ENCODE peak calls at places on chromosomes 13 and 19, in eight cellular contexts. D, X, U, E, N, M, V and F are unnamed samples.

GRCh38 chr13:23506071-23506820 is 64.0 kb upstream of the TNFRSF19 start:
- DNase-seq in D (no peak), X (no peak), U (no peak), E (no peak), N (no peak), M (no peak), V (no peak), F (no peak)

GRCh38 chr19:3827306-3827705 is 41.1 kb upstream of the MATK start:
- DNase-seq in D (no peak), X (no peak), U (no peak), E (no peak), N (no peak), M (no peak), V (no peak), F (no peak)

GRCh38 chr13:27635256-27635655 is 13.6 kb downstream of the POLR1D start:
- DNase-seq in D (no peak), X (no peak), U (no peak), E (no peak), N (no peak), M (no peak), V (no peak), F (no peak)

GRCh38 chr13:24251525-24251924 is 57.9 kb upstream of the C1QTNF9 start:
- DNase-seq in D (no peak), X (no peak), U (no peak), E (no peak), N (no peak), M (peak; percentile 84), V (no peak), F (no peak)

GRCh38 chr19:6767357-6768235 is at the start of gene SH2D3A:
- DNase-seq in D (peak; percentile 51), X (peak; percentile 99), U (peak; percentile 92), E (peak; percentile 99), N (peak; percentile 94), M (peak; percentile 94), V (no peak), F (no peak)

GRCh38 chr13:59205501-59205900 is 958.2 kb downstream of the DIAPH3 start:
- DNase-seq in D (no peak), X (no peak), U (no peak), E (no peak), N (no peak), M (no peak), V (no peak), F (no peak)

GRCh38 chr19:11580665-11581418 is 3.4 kb upstream of the ACP5 start:
- DNase-seq in D (no peak), X (peak; percentile 9), U (no peak), E (no peak), N (no peak), M (no peak), V (no peak), F (no peak)

GRCh38 chr19:52206481-52206880 is 16.6 kb downstream of the PPP2R1A start:
- DNase-seq in D (peak; percentile 35), X (no peak), U (no peak), E (no peak), N (no peak), M (no peak), V (no peak), F (no peak)

GRCh38 chr19:51186323-51186722 is 38.6 kb upstream of the CD33 start:
- DNase-seq in D (no peak), X (no peak), U (no peak), E (no peak), N (no peak), M (no peak), V (no peak), F (no peak)

GRCh38 chr13:80562423-80562822 is 221.5 kb upstream of the SPRY2 start:
- DNase-seq in D (no peak), X (peak; percentile 5), U (no peak), E (no peak), N (no peak), M (no peak), V (no peak), F (no peak)

GRCh38 chr19:11152318-11153062 is 3.1 kb downstream of the SPC24 start:
- DNase-seq in D (peak; percentile 72), X (peak; percentile 82), U (no peak), E (no peak), N (peak; percentile 66), M (no peak), V (peak; percentile 87), F (no peak)

GRCh38 chr19:1416014-1416841 is 8.8 kb downstream of the DAZAP1 start:
- DNase-seq in D (no peak), X (no peak), U (no peak), E (no peak), N (no peak), M (no peak), V (no peak), F (no peak)

GRCh38 chr19:2246801-2247361 is 2.2 kb upstream of the AMH start:
- DNase-seq in D (peak; percentile 62), X (peak; percentile 39), U (no peak), E (no peak), N (no peak), M (no peak), V (no peak), F (no peak)

GRCh38 chr13:56019606-56020005 is 1121.1 kb upstream of the PRR20A start:
- DNase-seq in D (no peak), X (no peak), U (no peak), E (no peak), N (no peak), M (no peak), V (no peak), F (no peak)

GRCh38 chr19:49344516-49345423 is 9.6 kb downstream of the CD37 start:
- DNase-seq in D (no peak), X (no peak), U (peak; percentile 24), E (no peak), N (peak; percentile 25), M (no peak), V (no peak), F (no peak)

GRCh38 chr19:18708452-18709231 is 25.2 kb downstream of the CRTC1 start:
- DNase-seq in D (peak; percentile 41), X (no peak), U (no peak), E (no peak), N (no peak), M (no peak), V (no peak), F (no peak)

GRCh38 chr13:111202149-111202548 is 87.0 kb downstream of the ARHGEF7 start:
- DNase-seq in D (no peak), X (no peak), U (no peak), E (peak; percentile 39), N (no peak), M (no peak), V (no peak), F (no peak)

GRCh38 chr13:111202745-111203144 is 87.6 kb downstream of the ARHGEF7 start:
- DNase-seq in D (no peak), X (peak; percentile 18), U (no peak), E (peak; percentile 59), N (no peak), M (no peak), V (no peak), F (no peak)

GRCh38 chr13:111204438-111205177 is 89.5 kb downstream of the ARHGEF7 start:
- DNase-seq in D (peak; percentile 48), X (no peak), U (no peak), E (peak; percentile 73), N (no peak), M (no peak), V (peak; percentile 75), F (no peak)

GRCh38 chr13:111206148-111206547 is 91.0 kb downstream of the ARHGEF7 start:
- DNase-seq in D (no peak), X (no peak), U (no peak), E (peak; percentile 34), N (no peak), M (no peak), V (no peak), F (no peak)

DNA sequence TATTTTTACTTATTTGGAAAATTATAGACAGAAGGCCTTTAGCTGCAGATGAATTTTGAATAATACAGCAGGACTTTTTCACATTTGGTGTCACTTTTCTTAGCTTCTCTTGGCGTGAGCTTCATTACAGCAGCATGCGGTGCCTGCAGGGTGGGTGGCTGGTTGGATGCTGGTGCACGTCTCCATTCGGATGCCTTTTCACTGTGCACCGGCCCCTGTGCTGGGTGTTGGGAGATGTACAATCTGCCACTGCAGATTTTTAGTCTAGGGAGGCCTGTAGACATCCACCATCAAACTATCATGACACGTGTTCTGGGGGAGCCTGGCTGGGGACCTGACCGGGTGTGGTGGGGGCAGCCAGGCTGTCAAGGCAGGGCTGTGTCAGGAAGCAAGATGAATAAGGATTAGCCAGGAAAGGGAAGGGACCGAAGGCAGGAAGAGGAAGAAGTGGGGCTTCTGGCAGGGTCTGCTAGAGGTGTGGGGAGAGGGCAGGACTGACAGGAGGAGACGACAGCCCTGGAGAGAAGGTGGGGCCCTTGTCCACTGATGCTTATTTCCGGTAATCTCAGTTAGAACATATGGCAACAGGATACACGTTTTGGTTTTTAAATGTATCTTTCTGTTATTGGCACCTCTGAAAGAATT is 88.8 kb downstream of the ARHGEF7 start:
- DNase-seq in D (no peak), X (no peak), U (no peak), E (no peak), N (no peak), M (no peak), V (no peak), F (no peak)
- H3K27ac ChIP-seq in D (peak overlapping the region; percentile 82), X (no peak overlapping the region), U (peak overlapping the region; percentile 64), E (peak overlapping the region; percentile 85), N (no peak overlapping the region), M (no peak overlapping the region), V (peak overlapping the region; percentile 76), F (no peak overlapping the region)

GRCh38 chr13:22428188-22428828 is 752.5 kb upstream of the SGCG start:
- DNase-seq in D (no peak), X (no peak), U (peak; percentile 37), E (no peak), N (no peak), M (no peak), V (no peak), F (no peak)

GRCh38 chr13:22432690-22433089 is 748.1 kb upstream of the SGCG start:
- DNase-seq in D (no peak), X (no peak), U (no peak), E (no peak), N (no peak), M (no peak), V (no peak), F (no peak)

GRCh38 chr13:22423261-22423660 is 752.4 kb downstream of the FGF9 start:
- DNase-seq in D (no peak), X (no peak), U (no peak), E (no peak), N (no peak), M (no peak), V (no peak), F (no peak)

GRCh38 chr13:22427041-22427440 is 753.7 kb upstream of the SGCG start:
- DNase-seq in D (no peak), X (no peak), U (no peak), E (no peak), N (no peak), M (no peak), V (no peak), F (no peak)

GRCh38 chr13:22427783-22428182 is 753.0 kb upstream of the SGCG start:
- DNase-seq in D (no peak), X (no peak), U (no peak), E (no peak), N (no peak), M (no peak), V (no peak), F (no peak)
- H3K27ac ChIP-seq in D (peak overlapping the region; percentile 88), X (no peak overlapping the region), U (no peak overlapping the region), E (no peak overlapping the region), N (no peak overlapping the region), M (no peak overlapping the region), V (no peak overlapping the region), F (no peak overlapping the region)

GRCh38 chr19:16822648-16823047 is 6.5 kb upstream of the SIN3B start:
- DNase-seq in D (no peak), X (no peak), U (no peak), E (no peak), N (no peak), M (no peak), V (no peak), F (no peak)
- H3K27ac ChIP-seq in D (no peak overlapping the region), X (peak overlapping the region; percentile 89), U (no peak overlapping the region), E (peak overlapping the region; percentile 83), N (no peak overlapping the region), M (no peak overlapping the region), V (no peak overlapping the region), F (no peak overlapping the region)

GRCh38 chr19:41859213-41859617 is 840 bp upstream of the RPS19 start:
- DNase-seq in D (no peak), X (no peak), U (no peak), E (no peak), N (no peak), M (no peak), V (no peak), F (no peak)
- H3K27ac ChIP-seq in D (peak overlapping the region; percentile 99), X (peak overlapping the region; percentile 7), U (peak overlapping the region; percentile 97), E (peak overlapping the region; percentile 80), N (peak overlapping the region; percentile 98), M (peak overlapping the region; percentile 90), V (peak overlapping the region; percentile 89), F (peak overlapping the region; percentile 46)